ENCODE peak calls at places on chromosome 18, in seven cellular contexts. One of them, this sample, is unnamed.

GRCh38 chr18:13641551-13642439 is 84.6 kb downstream of the FAM210A start:
- DNase-seq in neural progenitor cell: no peak
- DNase-seq in OCI-LY7: no peak
- DNase-seq in GM23338: peak
- DNase-seq in hepatocyte: peak
- DNase-seq in HCT116: no peak
- DNase-seq in SK-N-SH: no peak
- DNase-seq in this sample: no peak

GRCh38 chr18:51211552-51211951 is 14.1 kb upstream of the MEX3C start:
- DNase-seq in neural progenitor cell: no peak
- DNase-seq in OCI-LY7: no peak
- DNase-seq in GM23338: no peak
- DNase-seq in hepatocyte: no peak
- DNase-seq in HCT116: no peak
- DNase-seq in SK-N-SH: no peak
- DNase-seq in this sample: peak

GRCh38 chr18:12769644-12770440 is 67.0 kb downstream of the PSMG2 start:
- DNase-seq in neural progenitor cell: no peak
- DNase-seq in OCI-LY7: no peak
- DNase-seq in GM23338: no peak
- DNase-seq in hepatocyte: no peak
- DNase-seq in HCT116: no peak
- DNase-seq in SK-N-SH: no peak
- DNase-seq in this sample: no peak

GRCh38 chr18:35324926-35325655 is 19.1 kb downstream of the ZNF24 start:
- DNase-seq in neural progenitor cell: peak
- DNase-seq in OCI-LY7: no peak
- DNase-seq in GM23338: peak
- DNase-seq in hepatocyte: no peak
- DNase-seq in HCT116: no peak
- DNase-seq in SK-N-SH: no peak
- DNase-seq in this sample: peak

GRCh38 chr18:11310476-11311086 is 161.2 kb upstream of the PIEZO2 start:
- DNase-seq in neural progenitor cell: peak
- DNase-seq in OCI-LY7: peak
- DNase-seq in GM23338: peak
- DNase-seq in hepatocyte: peak
- DNase-seq in HCT116: peak
- DNase-seq in SK-N-SH: peak
- DNase-seq in this sample: peak

GRCh38 chr18:32707586-32707985 is 65.2 kb downstream of the KLHL14 start:
- DNase-seq in neural progenitor cell: no peak
- DNase-seq in OCI-LY7: no peak
- DNase-seq in GM23338: no peak
- DNase-seq in hepatocyte: peak
- DNase-seq in HCT116: no peak
- DNase-seq in SK-N-SH: no peak
- DNase-seq in this sample: no peak

GRCh38 chr18:7557891-7558454 is 9.1 kb upstream of the PTPRM start:
- DNase-seq in neural progenitor cell: no peak
- DNase-seq in OCI-LY7: no peak
- DNase-seq in GM23338: no peak
- DNase-seq in hepatocyte: no peak
- DNase-seq in HCT116: no peak
- DNase-seq in SK-N-SH: no peak
- DNase-seq in this sample: no peak

GRCh38 chr18:76405761-76406356 is 89.2 kb downstream of the ZNF516 start:
- DNase-seq in neural progenitor cell: peak
- DNase-seq in OCI-LY7: no peak
- DNase-seq in GM23338: peak
- DNase-seq in hepatocyte: peak
- DNase-seq in HCT116: peak
- DNase-seq in SK-N-SH: peak
- DNase-seq in this sample: peak

GRCh38 chr18:49794740-49795139 is 18.6 kb downstream of the ACAA2 start:
- DNase-seq in neural progenitor cell: no peak
- DNase-seq in OCI-LY7: no peak
- DNase-seq in GM23338: no peak
- DNase-seq in hepatocyte: no peak
- DNase-seq in HCT116: no peak
- DNase-seq in SK-N-SH: no peak
- DNase-seq in this sample: no peak

GRCh38 chr18:39057423-39058057 is 1491.9 kb upstream of the CELF4 start:
- DNase-seq in neural progenitor cell: no peak
- DNase-seq in OCI-LY7: no peak
- DNase-seq in GM23338: no peak
- DNase-seq in hepatocyte: no peak
- DNase-seq in HCT116: peak
- DNase-seq in SK-N-SH: no peak
- DNase-seq in this sample: peak

GRCh38 chr18:49178736-49179135 is 228.0 kb upstream of the SMAD7 start:
- DNase-seq in neural progenitor cell: peak
- DNase-seq in OCI-LY7: peak
- DNase-seq in GM23338: peak
- DNase-seq in hepatocyte: peak
- DNase-seq in HCT116: peak
- DNase-seq in SK-N-SH: peak
- DNase-seq in this sample: peak

GRCh38 chr18:58269931-58270330 is 225.9 kb downstream of the NEDD4L start:
- DNase-seq in neural progenitor cell: no peak
- DNase-seq in OCI-LY7: no peak
- DNase-seq in GM23338: no peak
- DNase-seq in hepatocyte: no peak
- DNase-seq in HCT116: peak
- DNase-seq in SK-N-SH: no peak
- DNase-seq in this sample: no peak

GRCh38 chr18:62450546-62451395 is 72.1 kb upstream of the ZCCHC2 start:
- DNase-seq in neural progenitor cell: no peak
- DNase-seq in OCI-LY7: no peak
- DNase-seq in GM23338: no peak
- DNase-seq in hepatocyte: peak
- DNase-seq in HCT116: peak
- DNase-seq in SK-N-SH: peak
- DNase-seq in this sample: peak

GRCh38 chr18:35971661-35972196 is 750 bp upstream of the RMP24 start:
- DNase-seq in neural progenitor cell: no peak
- DNase-seq in OCI-LY7: no peak
- DNase-seq in GM23338: no peak
- DNase-seq in hepatocyte: peak
- DNase-seq in HCT116: no peak
- DNase-seq in SK-N-SH: no peak
- DNase-seq in this sample: no peak

DNA sequence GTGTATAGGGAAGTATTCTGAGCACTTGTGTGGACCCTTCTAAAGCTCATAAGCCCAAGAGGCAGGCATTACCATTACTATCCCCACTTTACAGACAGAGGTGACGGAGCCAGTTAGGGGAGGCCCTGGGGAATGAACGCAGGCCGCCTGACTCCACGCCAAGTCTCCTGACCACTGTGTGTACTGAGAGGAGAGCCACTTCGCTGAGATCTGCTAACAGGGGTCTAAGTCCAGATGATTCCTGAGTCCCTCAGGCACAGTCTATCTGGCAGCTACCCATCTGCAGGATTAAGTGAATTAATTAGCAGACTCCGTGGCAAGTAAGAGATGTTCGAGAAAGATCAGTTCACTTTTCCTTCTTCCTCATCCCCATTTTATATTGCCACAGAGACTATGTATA is 13.7 kb downstream of the CYB5A start:
- DNase-seq in neural progenitor cell: no peak
- DNase-seq in OCI-LY7: no peak
- DNase-seq in GM23338: no peak
- DNase-seq in hepatocyte: peak
- DNase-seq in HCT116: no peak
- DNase-seq in SK-N-SH: peak
- DNase-seq in this sample: no peak
- TF ChIP-seq EZH2phosphoT487 in neural progenitor cell: no peak
- TF ChIP-seq EZH2phosphoT487 in OCI-LY7: no peak
- TF ChIP-seq EZH2phosphoT487 in GM23338: no peak
- TF ChIP-seq EZH2phosphoT487 in hepatocyte: no peak
- TF ChIP-seq EZH2phosphoT487 in HCT116: no peak
- TF ChIP-seq EZH2phosphoT487 in SK-N-SH: no peak
- TF ChIP-seq EZH2phosphoT487 in this sample: no peak

DNA sequence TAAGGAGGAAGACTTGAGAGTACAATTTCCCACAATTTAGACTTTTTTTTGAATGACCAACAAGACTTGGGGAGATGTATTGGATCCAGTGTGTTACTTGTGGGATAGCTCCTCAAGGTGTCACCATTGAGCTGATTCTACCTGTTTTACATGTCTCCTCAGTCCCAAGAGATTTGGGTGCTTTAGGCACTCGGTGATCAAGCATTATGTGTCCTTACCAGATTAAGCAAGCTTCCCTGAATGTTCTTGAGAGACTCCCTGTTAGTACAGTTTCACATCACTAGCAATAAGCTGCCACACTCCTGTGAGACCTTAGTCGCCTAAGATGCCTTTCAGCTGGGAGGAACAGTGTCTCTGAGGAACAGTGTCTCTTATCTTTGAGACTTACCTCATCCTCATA is 384.3 kb upstream of the SYT4 start:
- DNase-seq in neural progenitor cell: peak
- DNase-seq in OCI-LY7: peak
- DNase-seq in GM23338: peak
- DNase-seq in hepatocyte: peak
- DNase-seq in HCT116: no peak
- DNase-seq in SK-N-SH: peak
- DNase-seq in this sample: peak
- TF ChIP-seq EZH2phosphoT487 in neural progenitor cell: no peak
- TF ChIP-seq EZH2phosphoT487 in OCI-LY7: no peak
- TF ChIP-seq EZH2phosphoT487 in GM23338: no peak
- TF ChIP-seq EZH2phosphoT487 in hepatocyte: no peak
- TF ChIP-seq EZH2phosphoT487 in HCT116: no peak
- TF ChIP-seq EZH2phosphoT487 in SK-N-SH: no peak
- TF ChIP-seq EZH2phosphoT487 in this sample: no peak

GRCh38 chr18:79733135-79733609 is 53.6 kb downstream of the CTDP1 start:
- DNase-seq in neural progenitor cell: no peak
- DNase-seq in OCI-LY7: no peak
- DNase-seq in GM23338: no peak
- DNase-seq in hepatocyte: no peak
- DNase-seq in HCT116: no peak
- DNase-seq in SK-N-SH: no peak
- DNase-seq in this sample: no peak

GRCh38 chr18:79736230-79736629 is 56.6 kb downstream of the CTDP1 start:
- DNase-seq in neural progenitor cell: no peak
- DNase-seq in OCI-LY7: no peak
- DNase-seq in GM23338: no peak
- DNase-seq in hepatocyte: no peak
- DNase-seq in HCT116: no peak
- DNase-seq in SK-N-SH: no peak
- DNase-seq in this sample: no peak

GRCh38 chr18:79732721-79733025 is 53.1 kb downstream of the CTDP1 start:
- DNase-seq in neural progenitor cell: no peak
- DNase-seq in OCI-LY7: no peak
- DNase-seq in GM23338: no peak
- DNase-seq in hepatocyte: no peak
- DNase-seq in HCT116: no peak
- DNase-seq in SK-N-SH: no peak
- DNase-seq in this sample: no peak

GRCh38 chr18:79735071-79735980 is 55.7 kb downstream of the CTDP1 start:
- DNase-seq in neural progenitor cell: no peak
- DNase-seq in OCI-LY7: no peak
- DNase-seq in GM23338: no peak
- DNase-seq in hepatocyte: no peak
- DNase-seq in HCT116: no peak
- DNase-seq in SK-N-SH: no peak
- DNase-seq in this sample: no peak

DNA sequence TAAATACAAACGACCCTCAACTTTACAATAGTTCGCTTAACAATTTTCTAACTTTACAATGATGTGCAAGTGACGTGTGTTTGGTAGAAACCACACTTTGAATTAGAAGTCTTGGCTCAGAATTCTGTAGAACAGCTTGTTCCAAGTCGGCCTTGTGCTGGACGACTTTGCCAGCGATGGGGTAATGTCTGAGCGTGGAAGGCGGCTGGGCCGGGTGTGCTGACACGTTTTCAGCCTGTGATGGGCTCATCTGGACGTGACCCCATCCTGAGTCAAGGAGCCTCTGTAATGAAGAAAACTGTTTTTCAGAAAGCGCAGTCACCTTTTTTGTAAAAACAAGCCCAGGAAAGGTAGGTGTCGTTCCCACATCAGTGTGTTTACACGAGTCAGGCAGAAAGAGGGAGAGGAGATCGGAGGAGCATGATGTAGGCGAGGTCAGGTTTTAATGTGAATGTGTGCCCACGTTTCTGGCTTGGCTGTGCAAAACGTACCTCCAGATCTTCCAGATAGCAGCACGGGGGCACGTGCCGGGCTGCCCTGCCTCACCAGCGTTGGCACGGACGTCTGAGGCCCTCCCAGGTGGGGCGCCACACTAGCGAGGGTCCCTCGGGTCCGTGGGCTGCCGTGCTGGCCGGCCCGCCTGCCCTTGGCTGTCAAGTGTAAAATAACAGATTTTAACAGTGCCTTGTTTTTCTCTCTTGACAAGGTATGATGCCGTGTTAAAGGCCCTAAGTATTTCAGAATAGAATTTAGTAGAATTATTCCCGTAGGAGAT is 54.6 kb downstream of the CTDP1 start:
- DNase-seq in neural progenitor cell: no peak
- DNase-seq in OCI-LY7: no peak
- DNase-seq in GM23338: no peak
- DNase-seq in hepatocyte: no peak
- DNase-seq in HCT116: no peak
- DNase-seq in SK-N-SH: no peak
- DNase-seq in this sample: no peak
- TF ChIP-seq EZH2phosphoT487 in neural progenitor cell: no peak
- TF ChIP-seq EZH2phosphoT487 in OCI-LY7: no peak
- TF ChIP-seq EZH2phosphoT487 in GM23338: no peak
- TF ChIP-seq EZH2phosphoT487 in hepatocyte: no peak
- TF ChIP-seq EZH2phosphoT487 in HCT116: no peak
- TF ChIP-seq EZH2phosphoT487 in SK-N-SH: no peak
- TF ChIP-seq EZH2phosphoT487 in this sample: no peak

GRCh38 chr18:37874721-37875120 is 309.1 kb upstream of the CELF4 start:
- DNase-seq in neural progenitor cell: no peak
- DNase-seq in OCI-LY7: no peak
- DNase-seq in GM23338: no peak
- DNase-seq in hepatocyte: no peak
- DNase-seq in HCT116: no peak
- DNase-seq in SK-N-SH: no peak
- DNase-seq in this sample: no peak

GRCh38 chr18:37871583-37871982 is 306.0 kb upstream of the CELF4 start:
- DNase-seq in neural progenitor cell: no peak
- DNase-seq in OCI-LY7: no peak
- DNase-seq in GM23338: peak
- DNase-seq in hepatocyte: no peak
- DNase-seq in HCT116: no peak
- DNase-seq in SK-N-SH: no peak
- DNase-seq in this sample: no peak

GRCh38 chr18:37869051-37869450 is 303.5 kb upstream of the CELF4 start:
- DNase-seq in neural progenitor cell: no peak
- DNase-seq in OCI-LY7: no peak
- DNase-seq in GM23338: no peak
- DNase-seq in hepatocyte: no peak
- DNase-seq in HCT116: no peak
- DNase-seq in SK-N-SH: no peak
- DNase-seq in this sample: no peak

DNA sequence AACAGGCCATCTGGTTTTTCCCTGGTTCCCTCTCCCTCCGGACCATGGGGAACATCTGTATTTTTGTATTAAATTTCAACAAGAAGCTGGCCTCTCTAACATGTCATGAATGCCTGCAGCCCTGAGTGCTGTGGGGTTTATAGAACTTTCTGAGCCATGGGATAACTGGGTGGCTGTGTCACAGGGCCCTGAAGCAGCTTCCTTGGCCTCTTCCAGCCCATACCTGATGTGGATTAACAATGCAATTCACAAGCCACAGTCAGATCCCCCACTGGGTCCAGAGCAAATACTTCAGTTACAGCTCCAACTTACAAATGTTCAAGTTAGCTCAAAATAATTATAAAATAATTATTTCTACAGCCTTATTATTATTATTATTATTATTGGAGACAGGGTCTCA is 307.8 kb upstream of the CELF4 start:
- DNase-seq in neural progenitor cell: no peak
- DNase-seq in OCI-LY7: no peak
- DNase-seq in GM23338: peak
- DNase-seq in hepatocyte: no peak
- DNase-seq in HCT116: no peak
- DNase-seq in SK-N-SH: no peak
- DNase-seq in this sample: no peak
- TF ChIP-seq EZH2phosphoT487 in neural progenitor cell: no peak
- TF ChIP-seq EZH2phosphoT487 in OCI-LY7: no peak
- TF ChIP-seq EZH2phosphoT487 in GM23338: no peak
- TF ChIP-seq EZH2phosphoT487 in hepatocyte: no peak
- TF ChIP-seq EZH2phosphoT487 in HCT116: no peak
- TF ChIP-seq EZH2phosphoT487 in SK-N-SH: no peak
- TF ChIP-seq EZH2phosphoT487 in this sample: no peak

This sample was measured in GM23248.